ENCODE peak calls at places on chromosomes 11 and 22, in four cellular contexts. I is neuronal stem cell, B is H1, Y is trophoblast cell. Q is an unnamed sample.

GRCh38 chr22:49620003-49620556 is 207.6 kb downstream of the BRD1 start:
- DNase-seq in Y (no peak), B (no peak), I (no peak), Q (no peak)

GRCh38 chr22:48464246-48464645 is 1363.4 kb downstream of the BRD1 start:
- DNase-seq in Y (no peak), B (no peak), I (no peak), Q (no peak)

GRCh38 chr11:3959015-3959917 is 103.8 kb downstream of the STIM1 start:
- DNase-seq in Y (peak; percentile 68), B (no peak), I (no peak), Q (peak; percentile 41)

GRCh38 chr11:2914475-2915195 is 14.6 kb downstream of the PHLDA2 start:
- DNase-seq in I (no peak), Y (no peak), B (no peak), Q (no peak)

GRCh38 chr11:94700631-94701030 is 67.5 kb upstream of the AMOTL1 start:
- DNase-seq in Y (no peak), B (no peak), I (no peak), Q (peak; percentile 32)

GRCh38 chr11:129280027-129280811 is 88.1 kb upstream of the ARHGAP32 start:
- DNase-seq in Y (no peak), B (no peak), I (no peak), Q (peak; percentile 12)

GRCh38 chr22:33864723-33865130 is 55.5 kb downstream of the LARGE1 start:
- DNase-seq in B (no peak), I (no peak), Y (no peak), Q (peak; percentile 75)

GRCh38 chr11:111730871-111731591 is 35.2 kb downstream of the PPP2R1B start:
- DNase-seq in Y (no peak), B (no peak), I (no peak), Q (no peak)

GRCh38 chr11:35487532-35488078 is 37.8 kb downstream of the PAMR1 start:
- DNase-seq in B (peak; percentile 39), Y (no peak), I (peak; percentile 33), Q (peak; percentile 52)

GRCh38 chr11:95067828-95068244 is 1.1 kb downstream of the SRSF8 start:
- DNase-seq in I (no peak), B (no peak), Y (no peak), Q (no peak)

GRCh38 chr22:29886601-29887000 is 3.6 kb downstream of the MTMR3 start:
- DNase-seq in B (no peak), I (no peak), Y (no peak), Q (no peak)

GRCh38 chr11:96052921-96053631 is 129.2 kb upstream of the MTMR2 start:
- DNase-seq in Y (peak; percentile 32), I (no peak), B (no peak), Q (peak; percentile 79)

GRCh38 chr11:15801126-15801525 is 555.2 kb downstream of the SOX6 start:
- DNase-seq in I (no peak), Y (no peak), B (no peak), Q (no peak)

GRCh38 chr11:39681428-39681827 is 1778.0 kb downstream of the LRRC4C start:
- DNase-seq in Y (no peak), B (no peak), I (no peak), Q (no peak)

GRCh38 chr22:18994056-18994455 is 58.0 kb upstream of the PRODH start:
- DNase-seq in I (no peak), B (no peak), Y (no peak), Q (no peak)

GRCh38 chr11:66967670-66968425 is 7.3 kb upstream of the C11orf86 start:
- DNase-seq in I (no peak), B (no peak), Y (no peak), Q (peak; percentile 60)

GRCh38 chr11:34599406-34599901 is 21.4 kb upstream of the EHF start:
- DNase-seq in B (no peak), Y (no peak), I (no peak), Q (peak; percentile 24)

GRCh38 chr11:7965386-7965785 is at the start of gene NLRP10:
- DNase-seq in I (no peak), B (no peak), Y (no peak), Q (peak; percentile 6)

GRCh38 chr11:2825886-2826678 is 59.5 kb downstream of the CDKN1C start:
- DNase-seq in I (peak; percentile 32), B (peak; percentile 31), Y (peak; percentile 90), Q (peak; percentile 94)

GRCh38 chr22:21834869-21835268 is 32.6 kb downstream of the MAPK1 start:
- DNase-seq in I (no peak), B (no peak), Y (no peak), Q (no peak)

GRCh38 chr11:125227151-125227550 is 62.6 kb downstream of the PKNOX2 start:
- DNase-seq in B (no peak), Y (no peak), I (no peak), Q (no peak)

GRCh38 chr22:32583074-32583677 is 108.6 kb downstream of the FBXO7 start:
- DNase-seq in Y (no peak), I (no peak), B (no peak), Q (no peak)

GRCh38 chr11:4187055-4187988 is 92.7 kb downstream of the RRM1 start:
- DNase-seq in I (peak; percentile 86), B (peak; percentile 60), Y (peak; percentile 67), Q (peak; percentile 76)

GRCh38 chr11:76265771-76266241 is 59.5 kb upstream of the WNT11 start:
- DNase-seq in B (no peak), Y (no peak), I (no peak), Q (no peak)

GRCh38 chr11:20311444-20311843 is 52.1 kb upstream of the HTATIP2 start:
- DNase-seq in I (no peak), Y (no peak), B (no peak), Q (no peak)

GRCh38 chr11:73184953-73185671 is 33.0 kb upstream of the P2RY2 start:
- DNase-seq in B (no peak), Y (peak; percentile 67), I (peak; percentile 41), Q (peak; percentile 61)

GRCh38 chr22:37569009-37569920 is 9.0 kb downstream of the CDC42EP1 start:
- DNase-seq in Y (peak; percentile 91), I (no peak), B (no peak), Q (no peak)

GRCh38 chr11:71518506-71519471 is 8.3 kb upstream of the KRTAP5-7 start:
- DNase-seq in B (no peak), I (no peak), Y (no peak), Q (no peak)

GRCh38 chr11:60951909-60952741 is at the start of gene SLC15A3:
- DNase-seq in Y (peak; percentile 74), I (no peak), B (no peak), Q (peak; percentile 65)

GRCh38 chr11:32070707-32071106 is 20.2 kb upstream of the RCN1 start:
- DNase-seq in B (no peak), I (no peak), Y (peak; percentile 23), Q (no peak)

GRCh38 chr11:13927496-13927895 is 35.0 kb upstream of the SPON1 start:
- DNase-seq in Y (no peak), I (no peak), B (no peak), Q (no peak)

GRCh38 chr11:95835351-95835750 is 45.1 kb downstream of the CEP57 start:
- DNase-seq in B (no peak), Y (no peak), I (no peak), Q (no peak)

GRCh38 chr22:30028731-30029130 is 51.5 kb upstream of the HORMAD2 start:
- DNase-seq in Y (no peak), I (no peak), B (no peak), Q (no peak)

GRCh38 chr11:94658888-94659287 is 91.7 kb downstream of the PIWIL4 start:
- DNase-seq in Y (no peak), B (no peak), I (no peak), Q (no peak)

DNA sequence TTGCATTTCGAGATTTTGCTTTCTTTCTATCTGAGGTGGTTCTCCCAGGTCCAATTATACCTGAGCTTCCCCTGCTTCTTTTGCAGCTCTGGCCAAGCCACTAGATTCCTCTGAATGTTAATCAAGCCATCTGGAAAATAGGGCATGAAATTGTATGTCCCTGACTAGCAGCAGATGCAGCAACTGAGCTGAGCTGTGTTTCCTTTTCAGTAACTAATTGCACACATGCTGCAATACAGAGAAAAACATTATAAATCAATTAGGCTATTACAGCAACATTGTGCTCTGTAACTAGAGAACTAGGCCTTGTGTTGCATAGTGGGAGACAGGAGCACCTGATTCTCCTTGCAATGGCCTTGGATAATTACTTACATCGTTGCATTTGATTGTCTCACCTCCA is 408.3 kb downstream of the ETS1 start:
- DNase-seq in I (no peak), B (no peak), Y (no peak), Q (no peak)
- H2AK5ac ChIP-seq in I (no peak overlapping the region), B (no peak overlapping the region), Y (no peak overlapping the region), Q (no peak overlapping the region)

DNA sequence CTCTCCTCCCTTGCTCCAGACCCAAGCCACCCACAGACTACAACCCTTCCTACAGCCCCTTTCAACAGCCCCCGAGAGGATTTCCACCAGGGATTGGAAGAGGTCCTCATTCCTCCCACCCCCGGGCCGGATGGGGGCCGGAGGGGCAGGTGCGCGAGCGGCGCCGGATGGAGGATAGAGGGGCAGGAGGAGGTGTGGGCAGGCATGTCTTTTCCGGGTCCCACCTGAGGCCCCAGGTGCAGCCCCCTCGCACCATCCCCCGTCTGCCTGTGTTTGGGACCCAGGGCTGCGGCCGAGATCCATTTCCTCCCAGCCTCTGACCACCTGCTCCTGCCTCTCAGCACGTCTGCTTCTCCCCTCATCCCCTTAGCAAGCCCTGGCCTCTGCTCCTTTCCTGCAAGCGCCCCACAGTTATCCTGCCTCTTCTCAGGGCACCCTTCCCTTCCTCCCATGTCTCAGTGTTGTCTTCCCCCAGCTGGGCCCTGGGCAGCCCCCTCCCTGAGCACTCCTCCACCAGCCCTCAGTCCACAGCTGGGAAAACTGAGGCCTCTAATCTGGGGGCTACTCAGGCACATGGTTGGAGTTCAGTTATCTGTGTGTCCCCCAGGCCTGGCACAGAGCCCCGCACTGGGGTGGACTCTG is 19.3 kb upstream of the CBX7 start:
- DNase-seq in Y (no peak), I (no peak), B (no peak), Q (no peak)
- H2BK12ac ChIP-seq in Y (peak overlapping the region; percentile 97), I (peak overlapping the region; percentile 33), B (peak overlapping the region; percentile 40), Q (peak overlapping the region; percentile 59)

GRCh38 chr22:17774928-17775675 is 833 bp upstream of the BID start:
- DNase-seq in Y (no peak), I (no peak), B (no peak), Q (no peak)

GRCh38 chr22:17774206-17774927 is at the start of gene BID:
- DNase-seq in Y (no peak), B (no peak), I (no peak), Q (peak; percentile 29)

GRCh38 chr22:17773606-17774205 is 563 bp downstream of the BID start:
- DNase-seq in Y (no peak), I (peak; percentile 67), B (no peak), Q (peak; percentile 46)

GRCh38 chr22:17772249-17772962 is 1.9 kb downstream of the BID start:
- DNase-seq in I (no peak), Y (no peak), B (no peak), Q (peak; percentile 18)

GRCh38 chr22:17772963-17773605 is 1.2 kb downstream of the BID start:
- DNase-seq in Y (no peak), I (no peak), B (no peak), Q (peak; percentile 27)
- H3K4me3 ChIP-seq in Y (peak overlapping the region; percentile 5), I (peak overlapping the region; percentile 79), B (peak overlapping the region; percentile 57), Q (peak overlapping the region; percentile 81)

GRCh38 chr11:123217897-123218296 is 22.8 kb upstream of the CLMP start:
- DNase-seq in Y (no peak), B (no peak), I (no peak), Q (no peak)
- H2AK5ac ChIP-seq in Y (peak overlapping the region; percentile 54), B (no peak overlapping the region), I (no peak overlapping the region), Q (no peak overlapping the region)